ENCODE peak calls at places on chromosomes 12 and 14, in six cellular contexts. L, X, I, P, K and S are unnamed samples.

GRCh38 chr12:132711169-132711843 is 664 bp downstream of the PGAM5 start:
- DNase-seq in L (peak), X (no peak), I (peak), P (peak), K (no peak), S (no peak)

GRCh38 chr14:98665019-98665418 is 607.0 kb downstream of the BCL11B start:
- DNase-seq in L (no peak), X (peak), I (no peak), P (no peak), K (no peak), S (no peak)

GRCh38 chr14:105577339-105577861 is 51.0 kb downstream of the TMEM121 start:
- DNase-seq in L (no peak), X (no peak), I (no peak), P (no peak), K (no peak), S (no peak)

GRCh38 chr12:66405395-66405794 is 103.1 kb downstream of the HELB start:
- DNase-seq in L (no peak), X (peak), I (no peak), P (peak), K (no peak), S (no peak)

GRCh38 chr14:73775339-73776193 is 61.4 kb upstream of the PNMA1 start:
- DNase-seq in L (no peak), X (no peak), I (no peak), P (no peak), K (no peak), S (no peak)

GRCh38 chr14:104143071-104143470 is 4.7 kb downstream of the KIF26A start:
- DNase-seq in L (no peak), X (no peak), I (no peak), P (no peak), K (peak), S (no peak)

GRCh38 chr14:31207746-31208545 is at the start of gene HECTD1:
- DNase-seq in L (peak), X (peak), I (peak), P (peak), K (peak), S (peak)

GRCh38 chr12:42589465-42590323 is at the start of gene PRICKLE1:
- DNase-seq in L (peak), X (peak), I (peak), P (peak), K (peak), S (no peak)

GRCh38 chr14:30114051-30114450 is 186.4 kb upstream of the PRKD1 start:
- DNase-seq in L (no peak), X (no peak), I (no peak), P (no peak), K (no peak), S (no peak)

GRCh38 chr14:100067971-100068959 is 3.0 kb downstream of the EVL start:
- DNase-seq in L (no peak), X (no peak), I (no peak), P (no peak), K (peak), S (peak)

GRCh38 chr14:88228519-88229236 is 94.4 kb downstream of the KCNK10 start:
- DNase-seq in L (no peak), X (no peak), I (no peak), P (no peak), K (no peak), S (no peak)

GRCh38 chr12:52947738-52948423 is 1.0 kb upstream of the KRT18 start:
- DNase-seq in L (no peak), X (no peak), I (no peak), P (no peak), K (no peak), S (no peak)

GRCh38 chr12:105083551-105084105 is 630 bp downstream of the ALDH1L2 start:
- DNase-seq in L (no peak), X (peak), I (no peak), P (peak), K (peak), S (no peak)

GRCh38 chr12:54154708-54155316 is 34.0 kb downstream of the SMUG1 start:
- DNase-seq in L (no peak), X (no peak), I (no peak), P (no peak), K (no peak), S (no peak)

GRCh38 chr12:52057614-52057939 is 6.3 kb downstream of the NR4A1 start:
- DNase-seq in L (no peak), X (no peak), I (no peak), P (peak), K (no peak), S (no peak)

GRCh38 chr14:23646648-23647549 is 10.7 kb downstream of the DHRS2 start:
- DNase-seq in L (no peak), X (no peak), I (no peak), P (no peak), K (no peak), S (no peak)

GRCh38 chr14:26385302-26385701 is 212.5 kb downstream of the NOVA1 start:
- DNase-seq in L (no peak), X (no peak), I (no peak), P (no peak), K (no peak), S (no peak)

GRCh38 chr12:12819752-12820311 is 6.7 kb downstream of the DDX47 start:
- DNase-seq in L (no peak), X (no peak), I (no peak), P (peak), K (no peak), S (no peak)

GRCh38 chr12:110316861-110317260 is 35.8 kb downstream of the ATP2A2 start:
- DNase-seq in L (no peak), X (no peak), I (no peak), P (peak), K (no peak), S (no peak)

GRCh38 chr12:120194534-120195395 is at the start of gene GCN1:
- DNase-seq in L (peak), X (peak), I (peak), P (peak), K (peak), S (peak)